ENCODE peak calls at places on chromosome 17, in five cellular contexts. F is NCI-H345; I is activated effector memory CD4-positive, alpha-beta T cell treated with Interleukin-2 at 50 U/mL for 16 hours; G is fibroblast of the aortic adventitia; H is Daoy. V is an unnamed sample.

GRCh38 chr17:31687505-31688126 is 171.4 kb downstream of the COPRS start:
- DNase-seq in I (no peak), F (no peak), G (no peak), H (peak), V (no peak)

GRCh38 chr17:75267146-75267402 is 4.0 kb downstream of the MIF4GD start:
- DNase-seq in F (no peak), G (no peak), I (no peak), H (no peak), V (no peak)

GRCh38 chr17:32593003-32593402 is 106.2 kb downstream of the CDK5R1 start:
- DNase-seq in G (no peak), H (no peak), F (no peak), I (no peak), V (peak)

GRCh38 chr17:2060681-2061440 is 6.0 kb downstream of the HIC1 start:
- DNase-seq in H (no peak), I (no peak), F (no peak), G (no peak), V (no peak)

GRCh38 chr17:59829217-59830006 is 63.3 kb downstream of the TUBD1 start:
- DNase-seq in I (no peak), G (peak), H (peak), F (peak), V (peak)

GRCh38 chr17:75785770-75786538 is 1.3 kb downstream of the UNK start:
- DNase-seq in F (no peak), H (no peak), G (peak), I (no peak), V (peak)

GRCh38 chr17:4960279-4960922 is 7.2 kb downstream of the SPAG7 start:
- DNase-seq in I (no peak), G (no peak), F (no peak), H (no peak), V (no peak)

GRCh38 chr17:45063198-45063597 is 2.1 kb downstream of the NMT1 start:
- DNase-seq in F (no peak), G (no peak), H (no peak), I (no peak), V (no peak)

GRCh38 chr17:31724619-31725018 is 134.4 kb downstream of the COPRS start:
- DNase-seq in I (no peak), F (no peak), H (peak), G (no peak), V (peak)

GRCh38 chr17:81270279-81270678 is 24.8 kb downstream of the SLC38A10 start:
- DNase-seq in G (no peak), H (no peak), I (no peak), F (no peak), V (no peak)

GRCh38 chr17:48646183-48647102 is 20.3 kb upstream of the HOXB9 start:
- DNase-seq in I (no peak), G (no peak), H (no peak), F (no peak), V (no peak)

GRCh38 chr17:72609501-72609900 is 483.0 kb downstream of the SLC39A11 start:
- DNase-seq in F (no peak), I (no peak), H (peak), G (peak), V (peak)

GRCh38 chr17:48624544-48625501 is 1.3 kb downstream of the HOXB9 start:
- DNase-seq in G (no peak), I (no peak), H (peak), F (peak), V (peak)

GRCh38 chr17:57464191-57464864 is 208.0 kb downstream of the MSI2 start:
- DNase-seq in I (no peak), H (no peak), F (no peak), G (no peak), V (no peak)

GRCh38 chr17:79215631-79216030 is 141.0 kb downstream of the ENGASE start:
- DNase-seq in H (no peak), I (no peak), G (no peak), F (peak), V (no peak)

GRCh38 chr17:2233441-2233947 is 70.1 kb downstream of the SMG6 start:
- DNase-seq in H (peak), I (no peak), G (no peak), F (no peak), V (peak)

GRCh38 chr17:48626470-48627241 is 498 bp upstream of the HOXB9 start:
- DNase-seq in F (peak), H (peak), I (no peak), G (no peak), V (peak)

GRCh38 chr17:72913315-72913714 is 179.2 kb downstream of the SLC39A11 start:
- DNase-seq in F (no peak), H (no peak), G (peak), I (no peak), V (no peak)

GRCh38 chr17:20043034-20043433 is 33.9 kb downstream of the SPECC1 start:
- DNase-seq in I (no peak), F (no peak), H (no peak), G (no peak), V (no peak)

GRCh38 chr17:55278173-55278748 is 13.5 kb downstream of the HLF start:
- DNase-seq in F (no peak), H (no peak), G (no peak), I (no peak), V (no peak)

GRCh38 chr17:78255953-78256704 is 24.7 kb downstream of the TMEM235 start:
- DNase-seq in H (no peak), I (no peak), G (no peak), F (no peak), V (no peak)

V was measured in RPMI7951.